ENCODE peak calls at places on chromosomes 16 and 17, in six cellular contexts. G is MCF 10A, S is psoas muscle, Q is lower leg skin, P is BJ, H is fibroblast of villous mesenchyme. J is an unnamed sample.

GRCh38 chr16:75868636-75869389 is 142.5 kb upstream of the CPHXL start:
- DNase-seq in G (no peak), S (no peak), Q (no peak), P (no peak), H (no peak), J (no peak)

GRCh38 chr16:46916980-46917379 is 32.8 kb downstream of the GPT2 start:
- DNase-seq in G (no peak), S (peak; percentile 12), Q (no peak), P (no peak), H (no peak), J (no peak)

GRCh38 chr17:11031787-11032186 is 193.9 kb upstream of the PIRT start:
- DNase-seq in G (no peak), S (no peak), Q (peak; percentile 29), P (no peak), H (no peak), J (no peak)

GRCh38 chr16:5041604-5042133 is 7.9 kb upstream of the NAGPA start:
- DNase-seq in G (peak; percentile 28), S (peak; percentile 5), Q (no peak), P (no peak), H (peak; percentile 45), J (no peak)

GRCh38 chr16:57976331-57976796 is 5.4 kb upstream of the CNGB1 start:
- DNase-seq in G (peak; percentile 46), S (no peak), Q (no peak), P (no peak), H (no peak), J (no peak)

GRCh38 chr17:82822281-82822680 is 17.5 kb downstream of the ZNF750 start:
- DNase-seq in G (no peak), S (no peak), Q (no peak), P (no peak), H (no peak), J (no peak)

GRCh38 chr17:30363715-30364202 is 15.0 kb upstream of the CPD start:
- DNase-seq in G (peak; percentile 93), S (no peak), Q (no peak), P (peak; percentile 78), H (peak; percentile 60), J (no peak)

GRCh38 chr17:30824002-30824355 is 513 bp downstream of the CRLF3 start:
- DNase-seq in G (peak; percentile 12), S (no peak), Q (no peak), P (no peak), H (no peak), J (no peak)

GRCh38 chr17:39069114-39069756 is 82.2 kb downstream of the PLXDC1 start:
- DNase-seq in G (peak; percentile 55), S (no peak), Q (no peak), P (no peak), H (peak; percentile 49), J (no peak)

GRCh38 chr17:3024346-3024745 is 39.1 kb downstream of the OR1D5 start:
- DNase-seq in G (no peak), S (no peak), Q (no peak), P (no peak), H (no peak), J (no peak)

GRCh38 chr17:68579194-68579900 is 21.8 kb downstream of the FAM20A start:
- DNase-seq in G (no peak), S (no peak), Q (no peak), P (no peak), H (no peak), J (no peak)

GRCh38 chr17:41585301-41585700 is 1.4 kb downstream of the KRT14 start:
- DNase-seq in G (no peak), S (no peak), Q (peak; percentile 43), P (no peak), H (no peak), J (no peak)

GRCh38 chr17:879546-879945 is 97.4 kb downstream of the MRM3 start:
- DNase-seq in G (peak; percentile 98), S (peak; percentile 86), Q (peak; percentile 93), P (no peak), H (peak; percentile 84), J (no peak)

GRCh38 chr16:74896389-74897370 is 88.2 kb downstream of the WDR59 start:
- DNase-seq in G (peak; percentile 69), S (no peak), Q (no peak), P (no peak), H (peak; percentile 34), J (no peak)

GRCh38 chr17:42303694-42304093 is 15.4 kb downstream of the STAT5A start:
- DNase-seq in G (no peak), S (no peak), Q (no peak), P (no peak), H (no peak), J (no peak)

GRCh38 chr17:74192950-74193781 is 10.3 kb upstream of the RPL38 start:
- DNase-seq in G (peak; percentile 33), S (peak; percentile 72), Q (no peak), P (no peak), H (peak; percentile 59), J (no peak)

GRCh38 chr17:16104189-16104588 is 104.6 kb downstream of the TTC19 start:
- DNase-seq in G (no peak), S (no peak), Q (no peak), P (no peak), H (no peak), J (no peak)

GRCh38 chr17:16101440-16101839 is 101.8 kb downstream of the TTC19 start:
- DNase-seq in G (no peak), S (no peak), Q (no peak), P (no peak), H (no peak), J (no peak)

GRCh38 chr17:16106161-16106891 is 106.7 kb downstream of the TTC19 start:
- DNase-seq in G (no peak), S (no peak), Q (no peak), P (no peak), H (peak; percentile 93), J (peak; percentile 42)

DNA sequence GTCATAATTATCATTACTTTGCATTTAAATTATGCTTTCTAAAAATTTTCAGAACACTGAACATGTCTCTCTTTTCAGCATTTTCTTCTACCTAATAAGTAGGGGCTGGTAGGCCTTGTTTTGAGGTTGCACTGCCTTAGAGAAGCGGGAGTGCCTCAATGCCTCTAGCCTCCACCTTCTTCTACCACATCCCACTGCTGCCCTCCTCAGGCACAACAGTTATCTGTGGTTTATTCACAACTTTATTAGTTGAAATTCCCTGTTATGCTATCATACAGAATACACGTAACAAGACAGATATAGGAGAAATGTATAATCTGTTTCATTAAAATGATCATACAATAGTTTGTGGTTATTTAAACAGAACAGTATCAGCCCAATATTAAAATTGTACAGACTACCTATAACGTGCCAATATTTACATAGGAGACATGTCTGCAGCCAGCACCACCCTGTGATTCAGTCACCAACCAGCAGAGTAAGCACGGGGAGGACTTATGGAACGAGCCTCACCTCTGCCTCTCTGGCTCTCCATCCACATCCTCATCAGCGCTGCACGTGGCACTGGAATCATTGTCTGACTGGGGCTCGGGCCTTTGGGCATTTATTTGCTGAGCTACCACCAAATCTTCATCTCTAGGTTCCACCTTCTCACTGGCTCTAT is 101.2 kb downstream of the TTC19 start:
- DNase-seq in G (peak; percentile 41), S (no peak), Q (no peak), P (no peak), H (peak; percentile 25), J (no peak)
- TF ChIP-seq CTCF in G (peak; percentile 11), S (no peak), Q (no peak), P (peak; percentile 17), H (peak; percentile 24), J (no peak)

GRCh38 chr17:59221159-59221847 is 992 bp downstream of the GDPD1 start:
- DNase-seq in G (peak; percentile 8), S (no peak), Q (no peak), P (no peak), H (no peak), J (no peak)
- TF ChIP-seq CTCF in G (no peak), S (no peak), Q (no peak), P (no peak), H (no peak), J (no peak)

GRCh38 chr17:63137163-63137562 is 171.1 kb downstream of the TANC2 start:
- DNase-seq in G (no peak), S (no peak), Q (no peak), P (no peak), H (no peak), J (no peak)

GRCh38 chr17:63138713-63139112 is 172.7 kb downstream of the TANC2 start:
- DNase-seq in G (no peak), S (no peak), Q (no peak), P (no peak), H (no peak), J (no peak)

GRCh38 chr17:63140255-63140654 is 174.2 kb downstream of the TANC2 start:
- DNase-seq in G (peak; percentile 35), S (no peak), Q (no peak), P (no peak), H (peak; percentile 70), J (no peak)

GRCh38 chr17:63139356-63139755 is 173.3 kb downstream of the TANC2 start:
- DNase-seq in G (peak; percentile 25), S (peak; percentile 19), Q (no peak), P (no peak), H (no peak), J (no peak)

DNA sequence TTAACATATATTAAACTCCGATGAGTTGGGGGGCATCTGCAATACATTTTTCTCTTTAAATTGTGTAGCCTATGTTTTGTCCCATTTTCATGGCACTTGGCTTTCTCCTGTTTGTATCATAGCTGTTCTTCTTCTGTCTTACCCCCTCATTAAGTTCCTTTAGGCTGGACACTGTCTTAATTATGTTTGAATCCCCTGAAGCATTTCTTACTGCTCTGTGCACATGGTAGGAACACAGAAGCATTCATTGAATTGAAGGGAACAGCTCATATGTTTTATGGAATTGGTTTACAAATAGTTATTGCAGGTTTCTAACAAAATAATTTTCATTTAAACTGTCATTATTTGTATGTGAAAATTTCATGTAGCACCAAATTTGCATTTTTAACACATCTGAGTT is 176.8 kb downstream of the TANC2 start:
- DNase-seq in G (no peak), S (no peak), Q (no peak), P (no peak), H (no peak), J (no peak)
- TF ChIP-seq CTCF in G (no peak), S (no peak), Q (no peak), P (no peak), H (no peak), J (no peak)

GRCh38 chr16:19681637-19682036 is 36.4 kb downstream of the KNOP1 start:
- DNase-seq in G (no peak), S (no peak), Q (no peak), P (no peak), H (no peak), J (no peak)

GRCh38 chr16:19683453-19684236 is 34.4 kb downstream of the KNOP1 start:
- DNase-seq in G (no peak), S (no peak), Q (no peak), P (no peak), H (no peak), J (no peak)

GRCh38 chr16:19677403-19677802 is 40.6 kb downstream of the KNOP1 start:
- DNase-seq in G (no peak), S (peak; percentile 61), Q (no peak), P (no peak), H (no peak), J (no peak)

GRCh38 chr16:19678804-19679203 is 39.2 kb downstream of the KNOP1 start:
- DNase-seq in G (no peak), S (no peak), Q (no peak), P (no peak), H (no peak), J (peak; percentile 30)

DNA sequence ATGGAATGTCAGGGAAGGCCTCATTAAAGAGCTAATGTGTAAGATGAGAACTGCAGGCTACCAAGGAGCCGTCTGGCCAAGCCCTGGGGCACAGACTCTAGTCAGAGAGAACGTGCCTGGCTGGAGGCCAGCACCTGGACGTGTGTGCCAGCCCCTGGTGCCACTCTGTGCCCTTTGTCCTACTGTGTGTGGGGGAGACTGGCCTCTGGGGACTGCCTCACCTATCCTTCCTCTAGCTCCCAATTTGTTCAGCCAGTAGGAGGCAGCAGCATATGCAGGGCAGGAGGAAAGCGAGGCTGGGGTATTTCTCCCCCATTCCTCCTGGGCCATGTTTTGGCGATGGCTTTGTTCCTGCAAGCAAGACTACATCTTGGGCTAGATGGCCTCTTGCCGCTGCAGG is 37.1 kb downstream of the KNOP1 start:
- DNase-seq in G (peak; percentile 22), S (peak; percentile 59), Q (no peak), P (no peak), H (no peak), J (no peak)
- TF ChIP-seq CTCF in G (no peak), S (no peak), Q (no peak), P (peak; percentile 27), H (peak; percentile 37), J (peak; percentile 13)